ENCODE peak calls at places on chromosomes 1 and 21, in four cellular contexts. B is left ventricle myocardium inferior, H is heart left ventricle, I is lower lobe of right lung. G is an unnamed sample.
A peak's percentile ranks its signal among the peaks of the same experiment; 100 is the strongest.

GRCh38 chr1:196438324-196438723 is 169.9 kb downstream of the KCNT2 start:
- DNase-seq in I (no peak), B (no peak), H (no peak), G (no peak)

GRCh38 chr1:160795951-160796383 is at the start of gene LY9:
- DNase-seq in H (no peak), I (no peak), B (no peak), G (no peak)

GRCh38 chr1:94544706-94545490 is 3.3 kb upstream of the F3 start:
- DNase-seq in B (no peak), I (no peak), H (no peak), G (no peak)

GRCh38 chr1:242005866-242006565 is 7.1 kb upstream of the MAP1LC3C start:
- DNase-seq in B (no peak), I (no peak), H (no peak), G (no peak)

GRCh38 chr21:26085882-26086281 is 84.7 kb downstream of the APP start:
- DNase-seq in H (no peak), B (no peak), I (no peak), G (no peak)

GRCh38 chr1:236064674-236065508 is at the start of gene NID1:
- DNase-seq in H (peak; percentile 92), I (peak; percentile 74), B (peak; percentile 91), G (peak; percentile 88)

GRCh38 chr1:153928776-153929432 is 6.1 kb upstream of the GATAD2B start:
- DNase-seq in I (no peak), H (no peak), B (no peak), G (no peak)

GRCh38 chr1:55134152-55134808 is 80.9 kb downstream of the USP24 start:
- DNase-seq in I (no peak), H (no peak), B (no peak), G (no peak)

GRCh38 chr1:24418898-24419628 is 3.5 kb downstream of the NIPAL3 start:
- DNase-seq in I (peak; percentile 83), B (no peak), H (no peak), G (no peak)

GRCh38 chr1:150874455-150875196 is 1.8 kb downstream of the ARNT start:
- DNase-seq in B (no peak), I (no peak), H (no peak), G (no peak)

GRCh38 chr1:156590326-156591180 is 1.0 kb upstream of the NAXE start:
- DNase-seq in I (no peak), H (no peak), B (no peak), G (no peak)

GRCh38 chr1:111082421-111083192 is 57.3 kb downstream of the DRAM2 start:
- DNase-seq in I (no peak), H (no peak), B (no peak), G (no peak)

GRCh38 chr1:194644528-194644927 is 1458.1 kb upstream of the B3GALT2 start:
- DNase-seq in H (no peak), I (no peak), B (no peak), G (no peak)

GRCh38 chr1:241939798-241940197 is 17.8 kb upstream of the BECN2 start:
- DNase-seq in H (no peak), B (no peak), I (no peak), G (no peak)

GRCh38 chr1:178037510-178038253 is 56.2 kb upstream of the RASAL2 start:
- DNase-seq in I (peak; percentile 92), B (peak; percentile 91), H (peak; percentile 94), G (peak; percentile 91)

GRCh38 chr1:218546314-218546713 is 201.2 kb downstream of the TGFB2 start:
- DNase-seq in B (no peak), I (no peak), H (no peak), G (no peak)

GRCh38 chr1:101130673-101131072 is 105.1 kb upstream of the DPH5 start:
- DNase-seq in H (no peak), I (no peak), B (no peak), G (no peak)

GRCh38 chr1:3174487-3175247 is 105.7 kb downstream of the PRDM16 start:
- DNase-seq in H (peak; percentile 86), I (peak; percentile 81), B (peak; percentile 69), G (peak; percentile 95)

GRCh38 chr1:71393301-71393700 is 312.5 kb upstream of the ZRANB2 start:
- DNase-seq in B (no peak), I (no peak), H (no peak), G (no peak)

GRCh38 chr1:50105430-50105829 is 3.3 kb upstream of the ELAVL4 start:
- DNase-seq in I (no peak), B (no peak), H (no peak), G (no peak)

GRCh38 chr1:212728606-212729005 is 29.0 kb upstream of the BATF3 start:
- DNase-seq in I (no peak), B (no peak), H (no peak), G (no peak)

GRCh38 chr1:160209041-160209655 is 4.0 kb downstream of the PEA15 start:
- DNase-seq in I (no peak), H (no peak), B (no peak), G (no peak)

GRCh38 chr1:167233373-167233772 is 12.7 kb downstream of the POU2F1 start:
- DNase-seq in I (no peak), B (no peak), H (no peak), G (no peak)

GRCh38 chr1:58929667-58930325 is 145.9 kb upstream of the JUN start:
- DNase-seq in I (no peak), H (no peak), B (no peak), G (no peak)

GRCh38 chr21:39022035-39022900 is 161.0 kb downstream of the PSMG1 start:
- DNase-seq in B (no peak), I (no peak), H (no peak), G (no peak)

GRCh38 chr21:39025198-39025597 is 158.1 kb downstream of the PSMG1 start:
- DNase-seq in H (no peak), I (no peak), B (no peak), G (no peak)

GRCh38 chr21:39021475-39021832 is 161.8 kb downstream of the PSMG1 start:
- DNase-seq in I (no peak), H (no peak), B (no peak), G (no peak)

GRCh38 chr21:39024538-39024937 is 158.7 kb downstream of the PSMG1 start:
- DNase-seq in B (no peak), H (no peak), I (no peak), G (no peak)

DNA sequence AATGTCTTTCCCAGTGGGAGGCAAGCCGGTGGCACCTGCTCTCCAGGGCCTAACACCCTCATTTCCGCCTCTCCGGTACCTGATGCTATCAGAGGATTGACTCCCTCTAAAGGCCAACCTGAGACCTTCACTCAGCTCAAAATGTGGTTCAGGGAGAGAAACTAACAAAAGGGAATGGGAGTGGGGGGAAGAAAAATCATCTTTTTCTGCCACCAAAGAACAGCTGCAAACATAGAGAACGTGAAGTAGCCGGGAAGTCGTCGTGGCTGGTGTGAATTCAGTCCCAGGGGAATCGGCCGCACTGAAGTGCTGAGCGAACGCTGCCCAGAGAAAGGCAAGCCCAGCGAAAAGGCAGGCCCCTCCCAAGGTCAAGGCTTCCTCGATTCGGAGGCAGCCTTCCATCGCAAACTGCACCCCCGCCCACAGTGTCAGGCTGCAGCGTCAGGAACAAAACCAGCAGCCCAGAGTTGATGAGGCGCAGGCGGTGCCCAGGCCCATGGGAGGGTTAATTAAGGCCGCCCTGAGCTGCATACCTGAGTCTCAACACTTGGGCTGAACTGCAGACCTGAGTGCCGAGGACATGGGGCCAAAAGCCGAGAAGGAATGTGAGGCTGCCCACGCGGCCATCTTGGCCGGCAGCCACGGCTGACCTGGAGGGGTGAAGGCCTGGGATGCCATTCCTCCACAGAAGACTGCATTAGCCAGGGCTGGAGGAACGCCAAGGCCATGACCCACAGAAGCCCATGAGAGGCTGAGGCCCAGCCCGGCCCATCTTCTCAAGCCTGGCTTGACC is 160.2 kb downstream of the PSMG1 start:
- DNase-seq in H (peak; percentile 89), I (peak; percentile 87), B (peak; percentile 87), G (peak; percentile 83)
- TF ChIP-seq CTCF in H (peak; percentile 14), I (peak; percentile 29), B (peak; percentile 54), G (peak; percentile 19)

DNA sequence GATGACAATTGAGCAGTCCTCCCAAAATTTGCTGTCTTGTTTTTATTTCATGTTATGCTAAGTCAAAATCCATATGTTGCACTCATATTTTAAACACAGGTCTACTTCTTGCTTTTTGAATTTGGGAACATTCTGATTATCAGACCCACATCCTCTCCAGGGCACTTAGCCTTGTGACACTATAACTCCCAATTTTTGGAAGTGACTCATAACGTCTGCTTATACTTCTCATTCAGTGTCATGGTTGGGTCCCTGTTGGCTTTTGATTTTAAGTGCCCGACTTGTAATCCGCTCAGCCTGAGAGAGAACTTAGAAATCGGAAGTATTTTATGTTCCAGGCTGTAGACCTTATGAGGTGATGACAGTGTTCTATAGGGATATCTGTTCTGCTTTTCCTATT is 135.9 kb downstream of the HLX start:
- DNase-seq in I (no peak), B (no peak), H (no peak), G (no peak)
- H3K4me3 ChIP-seq in I (no peak overlapping the region), B (no peak overlapping the region), H (no peak overlapping the region), G (no peak overlapping the region)

DNA sequence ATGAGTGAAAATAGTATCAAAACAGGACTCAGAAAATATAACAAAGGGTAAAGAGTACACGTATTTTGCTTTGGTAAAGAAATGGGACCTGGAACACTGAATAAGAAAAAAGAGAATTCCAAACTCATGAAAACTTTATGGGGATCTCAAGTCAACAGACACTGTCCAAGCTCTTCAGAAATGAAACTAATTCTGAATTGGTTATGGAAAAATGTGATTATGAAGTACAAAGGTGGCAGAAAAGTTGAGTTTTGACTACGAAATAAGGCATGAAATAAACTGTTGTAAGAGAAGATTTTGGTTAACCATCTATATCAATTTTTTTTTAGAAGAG is 8.4 kb downstream of the EGLN1 start:
- DNase-seq in H (no peak), I (no peak), B (no peak), G (no peak)
- H3K4me1 ChIP-seq in H (peaks cover 96% of the 10 kb centered on the region), I (peaks cover 45% of the 10 kb centered on the region), B (peaks cover 100% of the 10 kb centered on the region), G (peaks cover 22% of the 10 kb centered on the region)

DNA sequence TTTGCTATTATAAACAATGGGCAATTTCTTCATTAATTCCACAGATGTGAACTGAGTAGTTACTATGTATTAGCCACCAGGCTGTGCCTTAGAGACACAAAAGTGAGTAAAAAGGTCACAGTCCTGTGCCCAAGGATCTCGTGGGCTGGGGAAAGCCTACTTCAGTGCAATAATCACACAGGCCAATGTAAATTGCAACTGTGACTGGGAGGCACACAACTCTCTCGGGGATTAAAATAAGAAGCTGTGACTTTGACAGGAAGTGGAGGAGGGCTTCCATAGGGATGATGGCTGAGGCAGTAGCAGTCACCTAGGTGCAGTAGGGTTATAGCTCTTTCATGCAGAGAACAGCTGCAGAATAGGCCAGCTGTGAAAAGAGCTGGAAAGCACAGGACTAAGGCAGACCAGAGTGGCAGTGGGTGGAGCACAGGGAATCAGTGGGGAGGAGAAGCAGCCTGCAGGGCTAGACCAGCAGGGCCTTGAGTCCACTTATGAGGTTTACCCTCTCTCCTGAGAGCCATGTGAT is 121.9 kb downstream of the MAB21L3 start:
- DNase-seq in B (no peak), H (no peak), I (no peak), G (no peak)
- TF ChIP-seq CTCF in B (peak; percentile 29), H (no peak), I (no peak), G (no peak)

GRCh38 chr1:201461783-201462441 is 7.1 kb downstream of the PHLDA3 start:
- DNase-seq in I (peak; percentile 86), B (peak; percentile 73), H (peak; percentile 84), G (peak; percentile 96)
- H3K4me3 ChIP-seq in I (no peak overlapping the region), B (no peak overlapping the region), H (no peak overlapping the region), G (no peak overlapping the region)

GRCh38 chr1:183879966-183880365 is 75.0 kb downstream of the RGL1 start:
- DNase-seq in B (no peak), I (no peak), H (no peak), G (no peak)

GRCh38 chr1:183876284-183876683 is 71.4 kb downstream of the RGL1 start:
- DNase-seq in B (no peak), I (no peak), H (no peak), G (no peak)

GRCh38 chr1:183879477-183879876 is 74.6 kb downstream of the RGL1 start:
- DNase-seq in I (no peak), H (no peak), B (no peak), G (no peak)

GRCh38 chr1:183873642-183874041 is 68.7 kb downstream of the RGL1 start:
- DNase-seq in H (no peak), I (no peak), B (no peak), G (no peak)

GRCh38 chr1:183877321-183877720 is 72.4 kb downstream of the RGL1 start:
- DNase-seq in H (peak; percentile 60), B (peak; percentile 46), I (peak; percentile 62), G (peak; percentile 74)
- H3K4me1 ChIP-seq in H (peaks cover 98% of the 10 kb centered on the region), B (peaks cover 98% of the 10 kb centered on the region), I (peaks cover 81% of the 10 kb centered on the region), G (peaks cover 30% of the 10 kb centered on the region)